ENCODE peak calls at places on chromosomes 5 and 9, in five cellular contexts. T is HFFc6, B is dorsolateral prefrontal cortex, F is GM10248, U is cardiac fibroblast. D is an unnamed sample.

GRCh38 chr9:38066907-38067610 is 2.0 kb downstream of the SHB start:
- DNase-seq in T (no peak), F (no peak), B (peak; percentile 39), U (peak; percentile 42), D (peak; percentile 28)

GRCh38 chr5:177023247-177023703 is 779 bp downstream of the ZNF346 start:
- DNase-seq in F (peak; percentile 35), B (no peak), U (peak; percentile 23), T (no peak), D (peak; percentile 16)

GRCh38 chr5:140358738-140359310 is 1.2 kb upstream of the SLC4A9 start:
- DNase-seq in F (no peak), U (peak; percentile 55), B (no peak), T (peak; percentile 43), D (peak; percentile 53)

GRCh38 chr9:103188966-103189365 is 193.8 kb downstream of the CYLC2 start:
- DNase-seq in F (no peak), T (no peak), U (peak; percentile 7), B (no peak), D (no peak)

GRCh38 chr5:37552770-37553719 is 173.9 kb downstream of the WDR70 start:
- DNase-seq in F (no peak), T (no peak), U (peak; percentile 88), B (no peak), D (no peak)

GRCh38 chr9:38277601-38278200 is 114.8 kb upstream of the ALDH1B1 start:
- DNase-seq in U (peak; percentile 5), F (no peak), T (no peak), B (no peak), D (no peak)

GRCh38 chr9:93112116-93112863 is 16.3 kb downstream of the CARD19 start:
- DNase-seq in F (no peak), B (no peak), U (no peak), T (no peak), D (peak; percentile 14)

GRCh38 chr5:142065273-142065672 is 43.3 kb upstream of the NDFIP1 start:
- DNase-seq in T (peak; percentile 18), F (no peak), U (peak; percentile 35), B (peak; percentile 68), D (peak; percentile 72)

GRCh38 chr5:3225201-3225960 is 370.3 kb upstream of the IRX1 start:
- DNase-seq in U (no peak), B (no peak), F (no peak), T (no peak), D (no peak)

GRCh38 chr5:133933670-133934295 is 34.6 kb downstream of the C5orf15 start:
- DNase-seq in B (no peak), F (no peak), U (no peak), T (no peak), D (no peak)

GRCh38 chr5:90802695-90803317 is 244.2 kb downstream of the ADGRV1 start:
- DNase-seq in B (no peak), F (peak; percentile 42), U (peak; percentile 57), T (peak; percentile 32), D (peak; percentile 32)

GRCh38 chr5:154244476-154244875 is 53.9 kb downstream of the GALNT10 start:
- DNase-seq in T (no peak), F (no peak), B (no peak), U (no peak), D (no peak)

GRCh38 chr9:90300901-90301688 is 341.5 kb downstream of the DIRAS2 start:
- DNase-seq in B (peak; percentile 39), F (no peak), T (peak; percentile 75), U (peak; percentile 82), D (peak; percentile 66)

GRCh38 chr9:136854842-136855460 is 2.8 kb downstream of the MAMDC4 start:
- DNase-seq in B (no peak), U (no peak), T (no peak), F (no peak), D (peak; percentile 18)

GRCh38 chr9:130110596-130111021 is 56.9 kb downstream of the GPR107 start:
- DNase-seq in B (no peak), T (peak; percentile 50), F (no peak), U (peak; percentile 26), D (no peak)

GRCh38 chr9:16000826-16001225 is 448.0 kb downstream of the CCDC171 start:
- DNase-seq in T (no peak), U (peak; percentile 22), F (no peak), B (no peak), D (no peak)

GRCh38 chr9:15222313-15222712 is 84.7 kb downstream of the TTC39B start:
- DNase-seq in T (no peak), U (no peak), F (no peak), B (no peak), D (no peak)

GRCh38 chr5:32174011-32174866 is at the start of gene GOLPH3:
- DNase-seq in F (peak; percentile 93), B (peak; percentile 92), T (peak; percentile 87), U (peak; percentile 87), D (peak; percentile 96)

GRCh38 chr9:124271660-124272059 is 13.9 kb downstream of the NEK6 start:
- DNase-seq in B (no peak), F (no peak), U (no peak), T (no peak), D (no peak)

GRCh38 chr5:122585111-122585415 is 189.8 kb upstream of the SNX2 start:
- DNase-seq in F (no peak), B (no peak), T (no peak), U (no peak), D (peak; percentile 70)

GRCh38 chr5:31811210-31811609 is 172.3 kb downstream of the PDZD2 start:
- DNase-seq in T (peak; percentile 91), B (no peak), U (peak; percentile 96), F (no peak), D (no peak)

GRCh38 chr9:137753192-137753765 is 124.3 kb upstream of the CACNA1B start:
- DNase-seq in F (no peak), U (no peak), B (no peak), T (no peak), D (no peak)

GRCh38 chr5:142213077-142213476 is 104.5 kb downstream of the NDFIP1 start:
- DNase-seq in T (no peak), F (no peak), B (no peak), U (no peak), D (no peak)

DNA sequence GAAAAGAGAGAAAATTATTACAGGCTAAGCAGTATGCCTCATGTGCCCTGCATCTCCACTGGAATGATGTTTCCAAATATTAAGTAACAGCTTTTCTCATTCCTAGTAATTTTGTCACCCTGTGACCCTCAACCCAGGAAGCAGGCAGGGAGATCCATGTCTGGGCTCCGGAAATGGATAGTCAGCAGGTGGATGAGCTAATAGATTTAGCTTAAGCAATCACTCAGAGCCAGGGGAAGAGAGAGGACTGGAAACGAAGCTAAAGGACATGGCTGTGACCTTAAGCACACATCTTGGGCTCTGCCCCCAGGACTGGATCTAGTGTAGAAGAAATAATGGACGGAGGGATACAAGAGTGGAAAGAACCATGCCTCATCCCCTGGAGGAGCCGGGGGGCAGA is 89.5 kb downstream of the ARSB start:
- DNase-seq in U (peak; percentile 34), F (no peak), B (no peak), T (no peak), D (no peak)
- TF ChIP-seq CTCF in U (no peak), F (no peak), B (no peak), T (no peak), D (no peak)

GRCh38 chr5:135061001-135061400 is 27.0 kb upstream of the PITX1 start:
- DNase-seq in B (no peak), F (no peak), T (no peak), U (no peak), D (no peak)
- TF ChIP-seq CTCF in B (no peak), F (no peak), T (no peak), U (no peak), D (no peak)

GRCh38 chr5:29370248-29370647 is 1823.2 kb upstream of the CDH6 start:
- DNase-seq in B (no peak), T (no peak), U (no peak), F (no peak), D (no peak)

DNA sequence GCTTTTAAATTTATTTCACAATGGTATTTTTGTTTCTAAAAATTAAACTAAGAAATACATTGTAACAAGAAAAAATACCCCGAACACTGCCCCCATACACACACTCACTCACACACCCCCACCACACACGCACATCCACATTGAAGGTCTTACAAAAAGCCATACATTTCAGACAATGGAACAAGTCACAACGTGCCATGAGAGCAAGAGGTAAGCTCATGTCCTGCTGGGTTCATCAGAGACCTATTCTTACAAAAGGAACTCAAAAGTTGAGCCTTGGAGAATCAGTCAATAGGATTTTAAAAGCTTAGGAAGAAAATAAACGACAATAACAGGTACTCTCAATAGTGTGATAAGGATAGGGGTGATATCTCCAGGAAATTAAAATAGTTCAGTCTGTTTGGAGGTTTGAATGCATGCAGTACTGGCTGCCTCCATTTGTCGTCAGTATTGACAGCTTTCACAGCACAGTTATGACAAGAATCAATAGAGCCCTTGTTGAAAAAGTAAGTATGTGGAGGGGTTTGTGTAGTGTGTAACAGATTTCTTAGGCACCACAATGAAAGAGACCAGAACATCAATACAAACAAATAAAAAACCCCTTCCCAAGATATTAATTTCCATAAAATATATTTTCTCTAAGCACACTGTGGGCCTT is 1826.2 kb upstream of the CDH6 start:
- DNase-seq in T (no peak), F (no peak), U (no peak), B (no peak), D (no peak)
- TF ChIP-seq CTCF in T (no peak), F (no peak), U (no peak), B (peak; percentile 53), D (peak; percentile 60)

DNA sequence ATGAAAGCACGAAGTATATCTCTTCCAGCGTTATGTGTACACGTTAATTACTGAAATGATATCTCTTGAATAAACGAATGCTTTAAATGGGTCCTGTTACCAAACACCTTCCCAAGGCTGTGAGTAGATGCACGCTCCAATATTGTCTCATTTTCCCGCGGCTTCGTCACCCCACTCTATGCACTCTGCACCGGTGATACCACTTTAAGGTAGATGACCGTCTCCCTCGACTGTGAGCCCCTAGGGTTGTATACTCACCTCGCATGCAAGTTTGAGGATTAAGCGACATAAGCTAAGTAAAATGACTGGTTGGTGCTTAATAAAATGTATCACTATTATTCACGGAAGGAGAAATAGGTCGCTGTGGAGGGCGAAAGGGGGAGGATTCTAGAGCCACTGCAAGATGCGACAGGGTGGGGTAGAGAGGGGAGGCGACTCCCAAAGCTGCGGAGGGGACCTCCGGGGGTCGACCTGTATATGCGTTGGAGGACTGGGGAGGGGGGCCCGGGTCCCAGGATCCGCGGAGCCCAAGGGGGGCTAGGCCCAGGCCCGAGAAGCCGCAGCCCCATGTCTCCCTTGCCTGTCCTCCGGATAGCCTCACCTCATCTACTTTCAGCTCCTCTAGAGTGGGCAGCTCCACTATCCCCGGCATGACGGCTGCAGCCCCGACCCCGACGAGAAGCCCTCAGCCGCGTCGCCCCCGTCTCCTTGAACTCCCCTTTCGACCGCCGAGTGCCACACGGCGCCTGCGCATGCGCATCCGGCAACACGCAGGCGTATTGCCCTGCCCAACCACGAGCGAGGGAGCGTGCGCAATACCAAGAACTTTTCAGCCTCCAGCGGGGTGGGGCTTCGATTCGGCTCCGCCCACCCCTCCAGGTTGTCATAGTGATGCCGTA is at the start of the genes MORN5 and NDUFA8:
- DNase-seq in B (peak; percentile 88), F (peak; percentile 99), U (peak; percentile 95), T (peak; percentile 92), D (peak; percentile 97)
- TF ChIP-seq CTCF in B (peak; percentile 27), F (no peak), U (peak; percentile 23), T (no peak), D (no peak)

GRCh38 chr9:128409998-128410397 is 10.7 kb upstream of the CERCAM start:
- DNase-seq in F (no peak), B (no peak), U (peak; percentile 45), T (peak; percentile 39), D (peak; percentile 42)
- TF ChIP-seq CTCF in F (no peak), B (peak; percentile 51), U (peak; percentile 45), T (peak; percentile 59), D (no peak)

D was measured in glutamatergic neuron.